ENCODE peak calls at places on chromosomes 6 and 20, in six cellular contexts. C is H9, M is neuronal stem cell, W is IMR-90, K is mesenchymal stem cell, U is H1. Z is an unnamed sample.

GRCh38 chr6:114100421-114100820 is 129.5 kb upstream of the HDAC2 start:
- DNase-seq in K (peak), W (peak), C (no peak), M (no peak), U (no peak), Z (peak)

GRCh38 chr6:72522735-72523141 is 99.1 kb upstream of the KCNQ5 start:
- DNase-seq in C (peak), M (no peak), W (no peak), U (peak), K (no peak), Z (peak)

GRCh38 chr20:16661738-16662137 is 68.1 kb upstream of the SNRPB2 start:
- DNase-seq in W (no peak), C (no peak), K (no peak), U (no peak), M (no peak), Z (no peak)

GRCh38 chr6:127117979-127118504 is 429 bp upstream of the RSPO3 start:
- DNase-seq in W (no peak), K (peak), U (peak), M (peak), C (no peak), Z (no peak)

GRCh38 chr6:152946484-152946883 is 36.4 kb downstream of the FBXO5 start:
- DNase-seq in K (no peak), C (no peak), M (no peak), U (no peak), W (no peak), Z (no peak)

GRCh38 chr6:167676000-167676665 is 150.6 kb upstream of the AFDN start:
- DNase-seq in U (no peak), C (no peak), W (no peak), M (no peak), K (peak), Z (no peak)

GRCh38 chr6:147708170-147708569 is 199.7 kb downstream of the SAMD5 start:
- DNase-seq in U (no peak), M (no peak), C (no peak), K (no peak), W (no peak), Z (no peak)

GRCh38 chr6:122665929-122666328 is 55.7 kb downstream of the PKIB start:
- DNase-seq in K (no peak), C (no peak), W (no peak), U (no peak), M (no peak), Z (no peak)

GRCh38 chr6:30615219-30615957 is 1.7 kb downstream of the PPP1R10 start:
- DNase-seq in U (peak), C (peak), K (peak), W (peak), M (peak), Z (peak)

GRCh38 chr6:53879608-53880007 is 84.8 kb downstream of the LRRC1 start:
- DNase-seq in M (no peak), W (peak), K (no peak), U (no peak), C (no peak), Z (no peak)

GRCh38 chr6:145668844-145669243 is 66.5 kb downstream of the EPM2A start:
- DNase-seq in K (no peak), C (no peak), W (no peak), U (no peak), M (no peak), Z (no peak)

GRCh38 chr6:74505391-74505790 is 700.5 kb downstream of the COL12A1 start:
- DNase-seq in U (no peak), C (no peak), W (no peak), M (no peak), K (no peak), Z (no peak)

GRCh38 chr6:30614044-30614842 is 2.8 kb downstream of the PPP1R10 start:
- DNase-seq in K (no peak), W (no peak), C (no peak), M (no peak), U (no peak), Z (no peak)

GRCh38 chr6:129280719-129281118 is 397.8 kb downstream of the LAMA2 start:
- DNase-seq in U (no peak), C (no peak), M (no peak), W (no peak), K (no peak), Z (no peak)

DNA sequence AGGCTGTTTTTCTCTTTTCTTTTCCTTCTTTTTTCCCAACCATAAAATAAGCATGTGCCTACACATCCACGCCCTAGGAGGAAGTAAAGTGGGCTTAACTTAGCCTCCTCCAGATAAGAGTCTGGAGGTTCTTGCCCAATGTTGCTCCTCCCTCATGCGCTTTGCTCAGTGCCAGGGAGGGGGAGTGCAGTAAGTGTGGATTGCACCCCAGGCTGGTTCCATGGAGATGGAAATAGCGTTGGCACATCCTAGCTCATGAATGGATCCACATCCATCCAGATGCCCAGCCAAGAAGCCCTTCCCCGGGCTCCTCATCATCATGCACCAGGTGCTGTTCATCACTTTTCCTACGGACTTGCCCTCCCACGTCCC is 58.2 kb downstream of the NEDD9 start:
- DNase-seq in M (no peak), W (no peak), K (no peak), U (no peak), C (no peak), Z (no peak)
- H2BK120ac ChIP-seq in M (no peak), W (no peak), K (no peak), U (no peak), C (no peak), Z (no peak)

DNA sequence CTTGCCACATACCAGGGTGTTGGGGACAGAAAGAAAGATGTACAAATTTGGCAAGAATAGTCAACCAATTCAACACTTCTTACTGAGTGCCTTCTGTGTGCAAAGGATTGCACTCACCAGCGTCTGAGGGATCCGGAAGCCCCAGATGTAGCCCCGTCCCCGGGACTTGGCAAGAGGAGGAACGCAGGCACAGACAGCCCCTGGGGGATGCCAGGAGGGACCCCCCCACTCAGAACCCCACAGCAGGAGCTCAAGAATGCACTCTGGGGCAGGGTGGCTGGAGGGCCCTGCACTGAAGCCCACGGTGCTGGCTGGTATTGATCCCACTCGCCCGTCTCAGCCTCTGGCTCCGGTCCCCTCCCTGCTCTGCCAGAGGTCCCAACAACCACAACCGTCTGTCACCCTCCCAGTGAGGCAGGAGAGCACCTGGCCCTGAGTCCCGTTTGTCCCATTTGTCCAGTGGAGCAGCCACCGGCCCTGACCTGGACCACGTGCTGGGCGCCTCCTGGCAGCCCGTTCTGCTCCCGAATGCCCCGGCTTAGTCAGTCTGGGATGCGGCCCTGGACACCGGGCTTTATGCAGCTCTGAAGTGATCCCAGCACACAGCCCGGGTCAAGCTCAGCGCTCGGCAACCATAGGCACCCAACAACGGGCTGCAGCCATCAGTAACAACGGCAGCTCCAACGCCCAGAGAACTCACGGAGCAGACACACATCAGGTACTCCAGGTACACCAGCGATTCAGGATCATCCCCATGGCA is 128.7 kb downstream of the DLL1 start:
- DNase-seq in U (no peak), C (no peak), M (no peak), K (no peak), W (no peak), Z (no peak)
- H2BK15ac ChIP-seq in U (no peak), C (no peak), M (peak), K (no peak), W (no peak), Z (no peak)

DNA sequence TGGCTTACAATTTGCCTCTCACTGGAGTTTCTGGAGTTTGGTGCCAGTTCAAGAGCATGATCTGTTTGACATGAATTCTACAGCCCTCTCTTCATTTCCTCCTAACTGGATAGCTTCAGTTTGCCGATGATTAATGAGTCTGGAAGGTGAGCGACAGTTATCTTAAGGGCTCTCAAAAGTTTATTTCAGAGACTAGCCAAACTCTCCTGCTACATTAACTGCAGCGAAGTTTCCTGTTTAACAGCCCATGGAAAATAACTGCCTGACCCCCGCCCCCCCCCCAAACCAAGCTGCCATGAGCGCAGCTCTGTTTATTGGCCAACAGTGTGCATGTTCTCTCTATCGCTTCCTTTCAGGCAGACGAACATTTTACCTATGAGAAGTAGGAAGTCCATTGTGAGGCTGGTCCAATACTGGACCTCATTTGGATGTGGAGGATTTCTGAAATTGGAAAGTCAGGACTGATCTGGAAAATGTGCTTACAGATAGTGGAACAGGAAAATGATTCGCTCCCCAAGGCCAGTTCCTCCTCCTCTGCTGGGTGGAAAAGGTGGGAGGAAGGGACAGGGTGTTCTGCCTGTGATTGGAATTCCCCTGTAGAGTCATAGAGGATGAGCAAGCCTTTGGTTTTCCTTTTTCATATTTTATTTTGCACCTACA is 522.2 kb upstream of the JAG1 start:
- DNase-seq in K (peak), C (no peak), W (peak), U (no peak), M (no peak), Z (no peak)
- H2BK120ac ChIP-seq in K (no peak), C (no peak), W (peak), U (no peak), M (no peak), Z (no peak)

GRCh38 chr6:1479095-1479494 is 89.7 kb downstream of the FOXF2 start:
- DNase-seq in M (no peak), K (no peak), W (peak), C (no peak), U (no peak), Z (no peak)

GRCh38 chr6:1474205-1474604 is 84.8 kb downstream of the FOXF2 start:
- DNase-seq in K (no peak), M (no peak), C (no peak), U (no peak), W (no peak), Z (no peak)

GRCh38 chr6:1479601-1480236 is 90.3 kb downstream of the FOXF2 start:
- DNase-seq in C (no peak), K (no peak), W (no peak), U (no peak), M (no peak), Z (no peak)

GRCh38 chr6:1475169-1475568 is 85.8 kb downstream of the FOXF2 start:
- DNase-seq in K (no peak), M (no peak), U (no peak), C (no peak), W (no peak), Z (no peak)

GRCh38 chr6:1477432-1478090 is 88.2 kb downstream of the FOXF2 start:
- DNase-seq in M (no peak), K (no peak), C (no peak), U (no peak), W (peak), Z (peak)
- H2BK15ac ChIP-seq in M (no peak), K (no peak), C (no peak), U (no peak), W (no peak), Z (no peak)